ENCODE peak calls at places on chromosomes 4 and X, in seven cellular contexts. Q is HEK293T; X is globus pallidus; K is stimulated activated CD8-positive, alpha-beta memory T cell treated with anti-CD3 and anti-CD28 coated beads, Interleukin-15, amount 100 ng/mL, for 24 hours; T is hepatic stellate cell; U is LHCN-M2; Y is astrocyte. W is an unnamed sample.

GRCh38 chr4:5722328-5722727 is 11.3 kb downstream of the EVC start:
- DNase-seq in T (peak), Q (no peak), U (peak), X (no peak), K (no peak), Y (peak), W (peak)

GRCh38 chr4:82247171-82247570 is 126.6 kb downstream of the HNRNPD start:
- DNase-seq in T (no peak), X (no peak), Q (no peak), U (no peak), Y (no peak), K (no peak), W (no peak)

GRCh38 chrX:51420610-51421009 is 75.8 kb downstream of the NUDT11 start:
- DNase-seq in Q (peak), U (peak), T (peak), X (no peak), Y (peak), K (no peak), W (peak)

GRCh38 chr4:808860-809570 is 16.9 kb downstream of the CPLX1 start:
- DNase-seq in T (no peak), X (no peak), Y (no peak), K (no peak), U (no peak), Q (no peak), W (no peak)

GRCh38 chrX:141969706-141970105 is 66.0 kb downstream of the MAGEC1 start:
- DNase-seq in U (no peak), K (no peak), Q (no peak), X (peak), T (no peak), Y (no peak), W (no peak)

GRCh38 chr4:102828497-102828808 is 1.1 kb upstream of the UBE2D3 start:
- DNase-seq in X (no peak), Q (no peak), Y (no peak), U (no peak), K (no peak), T (no peak), W (no peak)

GRCh38 chr4:142435599-142436235 is 410.4 kb downstream of the INPP4B start:
- DNase-seq in K (no peak), U (peak), T (no peak), X (no peak), Q (no peak), Y (no peak), W (no peak)

GRCh38 chr4:61160484-61160883 is 39.6 kb upstream of the ADGRL3 start:
- DNase-seq in Y (no peak), X (no peak), U (no peak), K (no peak), Q (no peak), T (no peak), W (no peak)

GRCh38 chrX:48604701-48605100 is 7.4 kb downstream of the WDR13 start:
- DNase-seq in Q (no peak), T (no peak), X (no peak), Y (no peak), U (no peak), K (no peak), W (no peak)

GRCh38 chr4:7377223-7377865 is 57.4 kb downstream of the PSAPL1 start:
- DNase-seq in Q (no peak), X (no peak), Y (peak), T (no peak), K (no peak), U (no peak), W (no peak)

GRCh38 chr4:185276036-185276435 is 66.6 kb downstream of the SNX25 start:
- DNase-seq in Q (no peak), Y (peak), K (no peak), T (no peak), U (peak), X (no peak), W (no peak)

GRCh38 chrX:72392816-72393800 is 87.4 kb upstream of the CITED1 start:
- DNase-seq in K (no peak), U (no peak), Y (no peak), Q (no peak), X (no peak), T (no peak), W (no peak)

GRCh38 chrX:38561951-38562719 is 793 bp downstream of the TSPAN7 start:
- DNase-seq in K (no peak), U (no peak), X (peak), Q (peak), Y (no peak), T (peak), W (no peak)

GRCh38 chr4:20432098-20432497 is 180.4 kb downstream of the SLIT2 start:
- DNase-seq in Y (peak), X (no peak), Q (no peak), T (no peak), K (no peak), U (no peak), W (no peak)

GRCh38 chr4:86560447-86560846 is 33.7 kb upstream of the PTPN13 start:
- DNase-seq in K (no peak), U (no peak), X (no peak), Q (peak), Y (no peak), T (no peak), W (no peak)

GRCh38 chr4:69832326-69833030 is 27.5 kb downstream of the SULT1E1 start:
- DNase-seq in X (no peak), U (no peak), Q (no peak), K (no peak), T (no peak), Y (no peak), W (no peak)

GRCh38 chr4:24806206-24806990 is 11.0 kb downstream of the SOD3 start:
- DNase-seq in X (no peak), K (no peak), U (no peak), T (no peak), Q (no peak), Y (no peak), W (no peak)

GRCh38 chr4:151415978-151416377 is 7.0 kb downstream of the FHIP1A start:
- DNase-seq in X (no peak), Y (peak), T (no peak), U (peak), Q (no peak), K (no peak), W (no peak)

GRCh38 chr4:26020083-26020668 is 106.2 kb downstream of the SMIM20 start:
- DNase-seq in T (no peak), K (no peak), Q (no peak), Y (peak), U (peak), X (no peak), W (no peak)

GRCh38 chr4:57093816-57094481 is 16.2 kb downstream of the IGFBP7 start:
- DNase-seq in U (no peak), Y (no peak), T (no peak), Q (no peak), X (no peak), K (no peak), W (no peak)

GRCh38 chr4:16508968-16509367 is 282.7 kb upstream of the TAPT1 start:
- DNase-seq in K (no peak), X (no peak), T (no peak), Y (no peak), Q (no peak), U (peak), W (no peak)

GRCh38 chr4:107666134-107666533 is 53.9 kb downstream of the PAPSS1 start:
- DNase-seq in Q (no peak), X (peak), K (no peak), T (peak), Y (peak), U (peak), W (peak)

GRCh38 chrX:41481264-41482109 is 34.3 kb downstream of the NYX start:
- DNase-seq in K (no peak), T (no peak), U (no peak), Q (peak), X (no peak), Y (no peak), W (peak)

GRCh38 chr4:182271731-182272525 is 28.7 kb downstream of the TENM3 start:
- DNase-seq in Y (peak), U (no peak), Q (no peak), T (no peak), X (no peak), K (no peak), W (no peak)

GRCh38 chrX:136106920-136107534 is 40.3 kb upstream of the FHL1 start:
- DNase-seq in Q (no peak), Y (no peak), K (no peak), U (no peak), T (no peak), X (no peak), W (peak)

GRCh38 chr4:57095956-57096355 is 14.2 kb downstream of the IGFBP7 start:
- DNase-seq in X (no peak), Y (peak), T (no peak), K (no peak), U (no peak), Q (no peak), W (no peak)

GRCh38 chr4:26080876-26081628 is 167.0 kb downstream of the SMIM20 start:
- DNase-seq in X (no peak), U (no peak), T (no peak), Y (no peak), Q (no peak), K (no peak), W (no peak)

GRCh38 chrX:17725176-17725575 is 12.1 kb upstream of the SCML1 start:
- DNase-seq in K (no peak), X (no peak), U (no peak), Y (no peak), Q (no peak), T (no peak), W (no peak)

GRCh38 chr4:57193996-57194675 is 84.0 kb upstream of the IGFBP7 start:
- DNase-seq in U (no peak), Y (no peak), K (no peak), Q (no peak), T (no peak), X (no peak), W (no peak)

GRCh38 chr4:98203406-98204235 is 57.6 kb upstream of the RAP1GDS1 start:
- DNase-seq in Q (no peak), U (no peak), X (no peak), K (no peak), T (no peak), Y (no peak), W (no peak)

GRCh38 chr4:2796261-2797187 is 3.6 kb downstream of the SH3BP2 start:
- DNase-seq in K (no peak), T (no peak), Q (no peak), Y (peak), U (peak), X (no peak), W (no peak)

GRCh38 chr4:186132577-186133277 is 28.2 kb downstream of the FAM149A start:
- DNase-seq in T (no peak), Y (peak), K (no peak), X (no peak), Q (peak), U (no peak), W (no peak)

GRCh38 chr4:77454858-77455257 is 150.8 kb upstream of the CXCL13 start:
- DNase-seq in K (no peak), X (no peak), U (peak), T (no peak), Y (no peak), Q (no peak), W (no peak)

GRCh38 chr4:7785017-7785416 is 154.6 kb downstream of the AFAP1 start:
- DNase-seq in U (no peak), Q (no peak), Y (peak), X (no peak), T (no peak), K (no peak), W (no peak)

GRCh38 chr4:7026107-7026506 is 17.1 kb upstream of the TADA2B start:
- DNase-seq in Y (no peak), U (no peak), Q (no peak), T (no peak), X (no peak), K (no peak), W (no peak)

GRCh38 chrX:12210921-12211320 is 72.6 kb downstream of the FRMPD4 start:
- DNase-seq in Q (no peak), K (no peak), X (no peak), Y (peak), U (peak), T (peak), W (no peak)

GRCh38 chrX:47222776-47223350 is 4.4 kb downstream of the CDK16 start:
- DNase-seq in Y (no peak), U (no peak), X (no peak), T (no peak), Q (no peak), K (no peak), W (no peak)

GRCh38 chr4:22473268-22473667 is 42.6 kb downstream of the ADGRA3 start:
- DNase-seq in T (no peak), U (peak), K (no peak), Q (no peak), X (no peak), Y (peak), W (no peak)

GRCh38 chr4:123545569-123546122 is 149.1 kb downstream of the SPRY1 start:
- DNase-seq in K (no peak), Y (peak), Q (no peak), X (no peak), T (no peak), U (no peak), W (no peak)